ENCODE peak calls at places on chromosomes 1 and 21, in six cellular contexts. L is fibroblast of lung, G is ovary, H is GM10248, B is left lung, S is nephron progenitor cell. Q is an unnamed sample.

GRCh38 chr1:48943393-48943792 is 166.7 kb upstream of the BEND5 start:
- DNase-seq in L (no peak), G (no peak), H (no peak), B (no peak), S (no peak), Q (no peak)

GRCh38 chr1:25565188-25565591 is 21.8 kb downstream of the LDLRAP1 start:
- DNase-seq in L (peak; percentile 15), G (no peak), H (no peak), B (no peak), S (no peak), Q (no peak)

GRCh38 chr1:198271467-198271866 is 114.7 kb downstream of the NEK7 start:
- DNase-seq in L (no peak), G (no peak), H (no peak), B (no peak), S (no peak), Q (no peak)

GRCh38 chr1:161068306-161069200 is 1.1 kb downstream of the ARHGAP30 start:
- DNase-seq in L (no peak), G (no peak), H (peak; percentile 87), B (peak; percentile 84), S (no peak), Q (peak; percentile 89)

GRCh38 chr21:35942211-35943144 is 117.8 kb downstream of the SETD4 start:
- DNase-seq in L (no peak), G (no peak), H (no peak), B (no peak), S (no peak), Q (no peak)

GRCh38 chr1:183304466-183305122 is 113.6 kb downstream of the NMNAT2 start:
- DNase-seq in L (no peak), G (no peak), H (no peak), B (no peak), S (no peak), Q (no peak)

GRCh38 chr1:156805766-156806511 is 10.7 kb downstream of the SH2D2A start:
- DNase-seq in L (peak; percentile 96), G (peak; percentile 61), H (no peak), B (no peak), S (no peak), Q (peak; percentile 83)

GRCh38 chr1:226029093-226029496 is 30.0 kb upstream of the SDE2 start:
- DNase-seq in L (no peak), G (no peak), H (peak; percentile 64), B (peak; percentile 67), S (no peak), Q (no peak)

GRCh38 chr1:65056866-65057265 is 90.5 kb upstream of the JAK1 start:
- DNase-seq in L (no peak), G (no peak), H (no peak), B (no peak), S (no peak), Q (no peak)

GRCh38 chr1:28775121-28775942 is 36.6 kb upstream of the OPRD1 start:
- DNase-seq in L (peak; percentile 77), G (peak; percentile 87), H (peak; percentile 81), B (peak; percentile 86), S (peak; percentile 46), Q (peak; percentile 95)

GRCh38 chr1:208189183-208189582 is 55.0 kb downstream of the PLXNA2 start:
- DNase-seq in L (no peak), G (no peak), H (peak; percentile 48), B (no peak), S (no peak), Q (no peak)

GRCh38 chr1:220885971-220886370 is 6.7 kb downstream of the HLX start:
- DNase-seq in L (no peak), G (no peak), H (no peak), B (no peak), S (no peak), Q (no peak)

GRCh38 chr1:151165738-151166505 is at the start of the genes LYSMD1 and SCNM1:
- DNase-seq in L (peak; percentile 99), G (peak; percentile 96), H (peak; percentile 94), B (peak; percentile 98), S (peak; percentile 87), Q (peak; percentile 98)

GRCh38 chr1:91124290-91124975 is 102.6 kb upstream of the ZNF644 start:
- DNase-seq in L (no peak), G (no peak), H (no peak), B (no peak), S (no peak), Q (no peak)

GRCh38 chr1:208203127-208203847 is 40.9 kb downstream of the PLXNA2 start:
- DNase-seq in L (peak; percentile 58), G (peak; percentile 71), H (no peak), B (peak; percentile 61), S (no peak), Q (no peak)

GRCh38 chr21:41786521-41786987 is 19.7 kb upstream of the RIPK4 start:
- DNase-seq in L (no peak), G (no peak), H (no peak), B (no peak), S (no peak), Q (no peak)

GRCh38 chr1:1908506-1908791 is 6.6 kb upstream of the CALML6 start:
- DNase-seq in L (peak; percentile 8), G (no peak), H (no peak), B (no peak), S (no peak), Q (no peak)

GRCh38 chr1:99180343-99180808 is 83.9 kb upstream of the PLPPR4 start:
- DNase-seq in L (peak; percentile 84), G (peak; percentile 60), H (peak; percentile 45), B (peak; percentile 60), S (peak; percentile 75), Q (no peak)

GRCh38 chr21:31557956-31558838 is 101.3 kb upstream of the SOD1 start:
- DNase-seq in L (no peak), G (peak; percentile 36), H (no peak), B (no peak), S (peak; percentile 69), Q (no peak)

GRCh38 chr1:18651727-18652126 is 21.1 kb downstream of the PAX7 start:
- DNase-seq in L (no peak), G (no peak), H (no peak), B (no peak), S (no peak), Q (no peak)

GRCh38 chr1:36023098-36023769 is 60.7 kb upstream of the TEKT2 start:
- DNase-seq in L (peak; percentile 64), G (no peak), H (peak; percentile 57), B (no peak), S (no peak), Q (no peak)

GRCh38 chr1:67148516-67149178 is 13.9 kb upstream of the C1orf141 start:
- DNase-seq in L (no peak), G (no peak), H (no peak), B (no peak), S (no peak), Q (no peak)

DNA sequence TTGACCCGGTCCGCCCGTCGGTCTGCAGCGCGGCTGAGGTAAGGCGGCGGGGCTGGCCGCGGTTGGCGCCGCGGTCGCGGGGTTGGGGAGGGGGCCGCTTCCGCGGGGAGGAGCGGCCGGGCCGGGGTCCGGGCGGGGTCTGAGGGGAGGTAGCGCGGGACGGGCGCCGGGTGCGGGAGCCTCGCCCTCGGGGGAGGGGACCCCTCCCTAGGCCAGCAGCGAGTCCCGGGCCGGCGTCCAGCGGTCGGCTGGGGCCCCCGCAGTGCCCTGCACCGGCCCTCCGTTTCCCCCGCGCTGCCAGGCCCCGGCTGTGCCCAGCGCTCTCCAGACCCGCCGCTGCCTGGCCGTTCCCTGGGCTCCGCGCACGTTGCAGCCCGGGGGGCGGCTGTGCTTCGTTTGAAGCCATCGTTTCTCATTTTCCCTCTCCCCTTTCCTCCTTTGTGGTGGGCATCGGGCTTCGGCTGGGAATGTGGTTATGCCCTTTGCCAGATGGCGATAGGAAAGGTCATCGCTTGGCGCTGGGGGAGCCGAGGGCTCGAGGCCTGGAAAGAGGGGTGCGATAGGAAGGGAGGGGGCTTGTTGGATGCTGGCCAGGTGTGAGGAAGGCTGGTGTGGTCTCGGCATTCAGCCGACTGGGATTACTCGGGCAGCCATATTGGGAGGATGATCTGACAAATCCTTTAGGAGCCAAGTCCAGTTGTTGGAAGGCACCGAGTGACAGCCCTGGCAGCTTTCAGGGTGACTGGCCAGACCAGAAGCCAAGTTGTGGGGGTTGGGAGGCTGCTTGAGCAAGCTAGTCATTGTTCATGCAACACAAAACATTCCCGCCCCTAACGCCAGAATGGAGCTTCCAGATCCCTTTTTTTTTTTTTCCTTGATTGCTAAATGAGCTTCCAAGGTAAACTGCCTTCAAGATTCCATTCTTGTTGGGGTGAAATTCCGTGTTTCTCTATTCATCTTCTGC is 753 bp downstream of the KIF1B start:
- DNase-seq in L (peak; percentile 93), G (peak; percentile 87), H (peak; percentile 46), B (peak; percentile 93), S (peak; percentile 43), Q (peak; percentile 94)
- TF ChIP-seq CTCF in L (no peak), G (no peak), H (no peak), B (no peak), S (no peak), Q (no peak)

GRCh38 chr1:102562380-102562779 is 545.9 kb downstream of the COL11A1 start:
- DNase-seq in L (no peak), G (no peak), H (no peak), B (no peak), S (no peak), Q (no peak)

GRCh38 chr1:102566182-102566581 is 542.1 kb downstream of the COL11A1 start:
- DNase-seq in L (no peak), G (no peak), H (no peak), B (no peak), S (no peak), Q (no peak)
- TF ChIP-seq CTCF in L (no peak), G (no peak), H (no peak), B (no peak), S (no peak), Q (no peak)

GRCh38 chr1:30085814-30086770 is 637.3 kb downstream of the MATN1 start:
- DNase-seq in L (peak; percentile 58), G (peak; percentile 62), H (peak; percentile 56), B (peak; percentile 44), S (peak; percentile 97), Q (no peak)
- TF ChIP-seq CTCF in L (peak; percentile 69), G (peak; percentile 63), H (peak; percentile 30), B (peak; percentile 48), S (peak; percentile 67), Q (no peak)

GRCh38 chr1:43383449-43383848 is 6.2 kb downstream of the MED8 start:
- DNase-seq in L (no peak), G (no peak), H (no peak), B (no peak), S (no peak), Q (no peak)
- TF ChIP-seq CTCF in L (no peak), G (no peak), H (peak; percentile 16), B (no peak), S (no peak), Q (no peak)

Q was measured in lower leg skin.